ENCODE peak calls at places on chromosomes 11 and 22, in eight cellular contexts. J, A, I, N, Z, C, E and Y are unnamed samples.

GRCh38 chr11:61488651-61489291 is 19.8 kb upstream of the LRRC10B start:
- DNase-seq in J (no peak), A (no peak), I (peak), N (no peak), Z (no peak), C (no peak), E (peak), Y (peak)

GRCh38 chr11:120381401-120381800 is 45.2 kb downstream of the ARHGEF12 start:
- DNase-seq in J (no peak), A (no peak), I (no peak), N (no peak), Z (no peak), C (no peak), E (peak), Y (no peak)

GRCh38 chr22:36562261-36562835 is 33.4 kb upstream of the EIF3D start:
- DNase-seq in J (no peak), A (no peak), I (no peak), N (no peak), Z (no peak), C (peak), E (peak), Y (no peak)

GRCh38 chr11:74438681-74439080 is 28.7 kb downstream of the KCNE3 start:
- DNase-seq in J (no peak), A (no peak), I (no peak), N (no peak), Z (no peak), C (no peak), E (no peak), Y (no peak)

GRCh38 chr11:134181707-134182106 is 42.1 kb downstream of the NCAPD3 start:
- DNase-seq in J (no peak), A (no peak), I (no peak), N (no peak), Z (no peak), C (no peak), E (peak), Y (no peak)

GRCh38 chr11:117144477-117145392 is 648 bp downstream of the PAFAH1B2 start:
- DNase-seq in J (no peak), A (peak), I (no peak), N (peak), Z (no peak), C (peak), E (peak), Y (peak)

GRCh38 chr22:17965538-17966402 is 58.6 kb downstream of the MICAL3 start:
- DNase-seq in J (no peak), A (no peak), I (no peak), N (no peak), Z (no peak), C (no peak), E (no peak), Y (no peak)

GRCh38 chr22:40156001-40156516 is 21.7 kb upstream of the TNRC6B start:
- DNase-seq in J (no peak), A (no peak), I (peak), N (no peak), Z (no peak), C (no peak), E (peak), Y (peak)

GRCh38 chr11:86152006-86152862 is 83.3 kb upstream of the PICALM start:
- DNase-seq in J (no peak), A (no peak), I (no peak), N (no peak), Z (no peak), C (peak), E (peak), Y (no peak)

GRCh38 chr22:35071784-35072183 is 5.8 kb downstream of the ISX start:
- DNase-seq in J (no peak), A (no peak), I (no peak), N (no peak), Z (no peak), C (no peak), E (no peak), Y (no peak)

GRCh38 chr11:7332962-7333361 is 81.3 kb downstream of the SYT9 start:
- DNase-seq in J (no peak), A (no peak), I (no peak), N (no peak), Z (no peak), C (no peak), E (no peak), Y (no peak)

GRCh38 chr22:21984793-21985192 is 2.2 kb upstream of the TOP3B start:
- DNase-seq in J (no peak), A (no peak), I (peak), N (no peak), Z (no peak), C (no peak), E (peak), Y (no peak)

GRCh38 chr11:114972105-114972504 is 293.8 kb downstream of the NXPE2 start:
- DNase-seq in J (no peak), A (no peak), I (no peak), N (no peak), Z (no peak), C (no peak), E (no peak), Y (no peak)

GRCh38 chr11:86046111-86046510 is 22.8 kb downstream of the PICALM start:
- DNase-seq in J (no peak), A (no peak), I (no peak), N (no peak), Z (no peak), C (no peak), E (no peak), Y (no peak)

GRCh38 chr11:61974766-61975631 is 7.6 kb upstream of the FTH1 start:
- DNase-seq in J (no peak), A (no peak), I (no peak), N (no peak), Z (no peak), C (no peak), E (no peak), Y (peak)

GRCh38 chr11:87022738-87023137 is 15.0 kb upstream of the TMEM135 start:
- DNase-seq in J (no peak), A (no peak), I (no peak), N (no peak), Z (no peak), C (no peak), E (no peak), Y (no peak)

GRCh38 chr11:72600557-72600956 is 73.7 kb downstream of the PDE2A start:
- DNase-seq in J (no peak), A (no peak), I (no peak), N (no peak), Z (no peak), C (no peak), E (no peak), Y (peak)

GRCh38 chr11:72631806-72632731 is 42.2 kb downstream of the PDE2A start:
- DNase-seq in J (no peak), A (no peak), I (no peak), N (no peak), Z (no peak), C (peak), E (no peak), Y (no peak)

GRCh38 chr22:48968201-48968959 is 859.3 kb downstream of the BRD1 start:
- DNase-seq in J (no peak), A (peak), I (peak), N (no peak), Z (peak), C (no peak), E (no peak), Y (peak)

GRCh38 chr11:77102246-77103210 is at the start of gene OMP:
- DNase-seq in J (no peak), A (no peak), I (no peak), N (no peak), Z (no peak), C (no peak), E (no peak), Y (no peak)

GRCh38 chr11:45163956-45164575 is 17.6 kb downstream of the PRDM11 start:
- DNase-seq in J (no peak), A (no peak), I (no peak), N (no peak), Z (no peak), C (no peak), E (no peak), Y (no peak)

GRCh38 chr11:73622920-73623593 is 23.3 kb upstream of the PLEKHB1 start:
- DNase-seq in J (no peak), A (no peak), I (no peak), N (no peak), Z (no peak), C (no peak), E (no peak), Y (no peak)

GRCh38 chr11:34346551-34346950 is 11.3 kb downstream of the ABTB2 start:
- DNase-seq in J (no peak), A (no peak), I (no peak), N (no peak), Z (no peak), C (no peak), E (peak), Y (no peak)